ENCODE peak calls at places on chromosomes 13 and 19, in four cellular contexts. One of them, this sample, is unnamed.
A peak's percentile ranks its signal among the peaks of the same experiment; 100 is the strongest.

GRCh38 chr19:42325896-42326771 is 699 bp downstream of the MEGF8 start:
- DNase-seq in A172: no peak
- DNase-seq in astrocyte of the spinal cord: no peak
- DNase-seq in activated CD4-positive, CD25-positive, alpha-beta regulatory T cell treated with anti-CD3 and anti-CD28 coated beads, Interleukin-2, amount 50 U/mL, for 16 hours: no peak
- DNase-seq in this sample: no peak

GRCh38 chr13:113162783-113163685 is 4.6 kb downstream of the PROZ start:
- DNase-seq in astrocyte of the spinal cord: no peak
- DNase-seq in A172: no peak
- DNase-seq in activated CD4-positive, CD25-positive, alpha-beta regulatory T cell treated with anti-CD3 and anti-CD28 coated beads, Interleukin-2, amount 50 U/mL, for 16 hours: no peak
- DNase-seq in this sample: no peak

GRCh38 chr13:75864718-75865117 is 228.6 kb downstream of the LMO7 start:
- DNase-seq in activated CD4-positive, CD25-positive, alpha-beta regulatory T cell treated with anti-CD3 and anti-CD28 coated beads, Interleukin-2, amount 50 U/mL, for 16 hours: no peak
- DNase-seq in astrocyte of the spinal cord: peak; percentile 61
- DNase-seq in A172: no peak
- DNase-seq in this sample: no peak

GRCh38 chr19:13788991-13789390 is 6.3 kb upstream of the ZSWIM4 start:
- DNase-seq in activated CD4-positive, CD25-positive, alpha-beta regulatory T cell treated with anti-CD3 and anti-CD28 coated beads, Interleukin-2, amount 50 U/mL, for 16 hours: no peak
- DNase-seq in astrocyte of the spinal cord: peak; percentile 61
- DNase-seq in A172: no peak
- DNase-seq in this sample: no peak

GRCh38 chr13:114151031-114151430 is 18.6 kb upstream of the RASA3 start:
- DNase-seq in activated CD4-positive, CD25-positive, alpha-beta regulatory T cell treated with anti-CD3 and anti-CD28 coated beads, Interleukin-2, amount 50 U/mL, for 16 hours: no peak
- DNase-seq in A172: no peak
- DNase-seq in astrocyte of the spinal cord: no peak
- DNase-seq in this sample: no peak

GRCh38 chr19:19900124-19900523 is 622 bp upstream of the ZNF93 start:
- DNase-seq in astrocyte of the spinal cord: peak; percentile 79
- DNase-seq in A172: peak; percentile 39
- DNase-seq in activated CD4-positive, CD25-positive, alpha-beta regulatory T cell treated with anti-CD3 and anti-CD28 coated beads, Interleukin-2, amount 50 U/mL, for 16 hours: no peak
- DNase-seq in this sample: no peak

GRCh38 chr13:102261809-102262208 is 140.0 kb downstream of the FGF14 start:
- DNase-seq in A172: no peak
- DNase-seq in activated CD4-positive, CD25-positive, alpha-beta regulatory T cell treated with anti-CD3 and anti-CD28 coated beads, Interleukin-2, amount 50 U/mL, for 16 hours: no peak
- DNase-seq in astrocyte of the spinal cord: no peak
- DNase-seq in this sample: no peak

GRCh38 chr19:18612772-18613588 is at the start of gene TMEM59L:
- DNase-seq in activated CD4-positive, CD25-positive, alpha-beta regulatory T cell treated with anti-CD3 and anti-CD28 coated beads, Interleukin-2, amount 50 U/mL, for 16 hours: no peak
- DNase-seq in A172: no peak
- DNase-seq in astrocyte of the spinal cord: no peak
- DNase-seq in this sample: no peak

GRCh38 chr19:2047076-2047448 is 4.0 kb downstream of the MKNK2 start:
- DNase-seq in astrocyte of the spinal cord: no peak
- DNase-seq in A172: no peak
- DNase-seq in activated CD4-positive, CD25-positive, alpha-beta regulatory T cell treated with anti-CD3 and anti-CD28 coated beads, Interleukin-2, amount 50 U/mL, for 16 hours: no peak
- DNase-seq in this sample: no peak

GRCh38 chr13:65155861-65156260 is 2074.3 kb downstream of the PCDH9 start:
- DNase-seq in astrocyte of the spinal cord: no peak
- DNase-seq in activated CD4-positive, CD25-positive, alpha-beta regulatory T cell treated with anti-CD3 and anti-CD28 coated beads, Interleukin-2, amount 50 U/mL, for 16 hours: no peak
- DNase-seq in A172: no peak
- DNase-seq in this sample: no peak

GRCh38 chr19:40143612-40144011 is 47.6 kb upstream of the MAP3K10 start:
- DNase-seq in A172: no peak
- DNase-seq in activated CD4-positive, CD25-positive, alpha-beta regulatory T cell treated with anti-CD3 and anti-CD28 coated beads, Interleukin-2, amount 50 U/mL, for 16 hours: no peak
- DNase-seq in astrocyte of the spinal cord: no peak
- DNase-seq in this sample: peak; percentile 74

GRCh38 chr13:39530996-39531395 is 72.0 kb downstream of the LHFPL6 start:
- DNase-seq in astrocyte of the spinal cord: no peak
- DNase-seq in activated CD4-positive, CD25-positive, alpha-beta regulatory T cell treated with anti-CD3 and anti-CD28 coated beads, Interleukin-2, amount 50 U/mL, for 16 hours: no peak
- DNase-seq in A172: no peak
- DNase-seq in this sample: no peak

GRCh38 chr19:38162632-38163031 is 61.4 kb downstream of the DPF1 start:
- DNase-seq in activated CD4-positive, CD25-positive, alpha-beta regulatory T cell treated with anti-CD3 and anti-CD28 coated beads, Interleukin-2, amount 50 U/mL, for 16 hours: no peak
- DNase-seq in astrocyte of the spinal cord: no peak
- DNase-seq in A172: no peak
- DNase-seq in this sample: no peak

GRCh38 chr13:31056650-31057275 is 104.9 kb downstream of the HSPH1 start:
- DNase-seq in astrocyte of the spinal cord: no peak
- DNase-seq in activated CD4-positive, CD25-positive, alpha-beta regulatory T cell treated with anti-CD3 and anti-CD28 coated beads, Interleukin-2, amount 50 U/mL, for 16 hours: no peak
- DNase-seq in A172: no peak
- DNase-seq in this sample: no peak

GRCh38 chr19:7142771-7143170 is 73.3 kb downstream of the ZNF557 start:
- DNase-seq in astrocyte of the spinal cord: no peak
- DNase-seq in activated CD4-positive, CD25-positive, alpha-beta regulatory T cell treated with anti-CD3 and anti-CD28 coated beads, Interleukin-2, amount 50 U/mL, for 16 hours: no peak
- DNase-seq in A172: no peak
- DNase-seq in this sample: no peak